ENCODE peak calls at places on chromosomes 1 and 21, in five cellular contexts. F is T-helper 17 cell, A is renal cortical epithelial cell, Q is fibroblast of the aortic adventitia, U is brain pericyte. K is an unnamed sample.

GRCh38 chr1:200306954-200307754 is 102.7 kb downstream of the ZNF281 start:
- DNase-seq in F (no peak), Q (peak; percentile 62), U (no peak), A (no peak), K (no peak)

GRCh38 chr21:32424674-32425073 is 12.2 kb downstream of the EVA1C start:
- DNase-seq in A (no peak), Q (no peak), U (no peak), F (no peak), K (no peak)

GRCh38 chr1:41102208-41102607 is 80.7 kb upstream of the SLFNL1 start:
- DNase-seq in U (peak; percentile 56), Q (peak; percentile 100), A (peak; percentile 94), F (no peak), K (peak; percentile 16)

GRCh38 chr1:2127181-2128145 is 67.1 kb downstream of the FAAP20 start:
- DNase-seq in U (no peak), A (no peak), F (no peak), Q (no peak), K (no peak)

GRCh38 chr21:42317341-42317741 is 2.1 kb upstream of the TFF3 start:
- DNase-seq in F (no peak), U (no peak), Q (no peak), A (no peak), K (no peak)

GRCh38 chr1:37663426-37664000 is 28.8 kb upstream of the CDCA8 start:
- DNase-seq in Q (no peak), U (no peak), A (no peak), F (no peak), K (no peak)

GRCh38 chr1:4825841-4826450 is 171.5 kb downstream of the AJAP1 start:
- DNase-seq in F (no peak), Q (no peak), A (peak; percentile 29), U (no peak), K (peak; percentile 21)

GRCh38 chr1:31007462-31007991 is 58.0 kb downstream of the PUM1 start:
- DNase-seq in F (no peak), Q (peak; percentile 90), A (peak; percentile 95), U (no peak), K (peak; percentile 59)

GRCh38 chr1:173470608-173471007 is 6.5 kb upstream of the PRDX6 start:
- DNase-seq in Q (no peak), F (no peak), U (no peak), A (no peak), K (no peak)

GRCh38 chr1:20700636-20701215 is 17.1 kb downstream of the KIF17 start:
- DNase-seq in U (no peak), F (no peak), Q (no peak), A (no peak), K (no peak)

GRCh38 chr1:20349561-20349960 is 58.9 kb downstream of the VWA5B1 start:
- DNase-seq in Q (no peak), U (no peak), A (no peak), F (no peak), K (no peak)

GRCh38 chr1:52444465-52444864 is 40.1 kb downstream of the PRPF38A start:
- DNase-seq in F (no peak), A (no peak), Q (no peak), U (no peak), K (no peak)

GRCh38 chr1:37561794-37562132 is 5.0 kb downstream of the DNALI1 start:
- DNase-seq in Q (peak; percentile 35), F (no peak), A (no peak), U (no peak), K (no peak)

GRCh38 chr1:62307516-62308492 is 11.4 kb downstream of the KANK4 start:
- DNase-seq in A (no peak), Q (no peak), F (no peak), U (no peak), K (no peak)

GRCh38 chr1:88021529-88021928 is 662.5 kb upstream of the PKN2 start:
- DNase-seq in F (no peak), U (no peak), Q (no peak), A (no peak), K (no peak)

GRCh38 chr1:6579374-6580118 is at the start of gene ZBTB48:
- DNase-seq in Q (peak; percentile 95), U (peak; percentile 88), F (peak; percentile 96), A (peak; percentile 91), K (peak; percentile 93)

GRCh38 chr1:43238104-43238503 is 31.7 kb upstream of the TMEM125 start:
- DNase-seq in U (no peak), Q (peak; percentile 76), F (no peak), A (peak; percentile 66), K (peak; percentile 22)

GRCh38 chr1:111585461-111586100 is 34.0 kb upstream of the RAP1A start:
- DNase-seq in Q (no peak), U (no peak), A (no peak), F (no peak), K (no peak)

GRCh38 chr1:245493029-245493428 is 338.2 kb downstream of the KIF26B start:
- DNase-seq in U (no peak), F (no peak), A (no peak), Q (no peak), K (no peak)

GRCh38 chr1:8925406-8925805 is 20.3 kb upstream of the CA6 start:
- DNase-seq in F (no peak), A (no peak), Q (no peak), U (no peak), K (no peak)

GRCh38 chr1:204093421-204093717 is 20.5 kb downstream of the SOX13 start:
- DNase-seq in A (no peak), F (no peak), Q (no peak), U (no peak), K (peak; percentile 22)

GRCh38 chr1:31725777-31726535 is 22.1 kb upstream of the COL16A1 start:
- DNase-seq in U (no peak), F (no peak), Q (no peak), A (peak; percentile 39), K (no peak)

GRCh38 chr1:221816899-221817298 is 75.0 kb upstream of the DUSP10 start:
- DNase-seq in A (peak; percentile 99), Q (peak; percentile 69), U (no peak), F (no peak), K (peak; percentile 78)

GRCh38 chr1:51736702-51737101 is 119.8 kb downstream of the OSBPL9 start:
- DNase-seq in F (no peak), U (no peak), A (peak; percentile 98), Q (peak; percentile 93), K (peak; percentile 85)

GRCh38 chr1:226974544-226975258 is 34.6 kb downstream of the COQ8A start:
- DNase-seq in U (no peak), A (peak; percentile 65), F (no peak), Q (no peak), K (peak; percentile 11)

GRCh38 chr1:36576118-36576517 is 93.4 kb upstream of the CSF3R start:
- DNase-seq in U (no peak), Q (peak; percentile 35), F (peak; percentile 33), A (no peak), K (peak; percentile 30)